ENCODE peak calls at places on chromosomes 5 and 9, in ten cellular contexts. W is activated T-cell treated with anti-CD3 and anti-CD28 coated beads, Interleukin-2, amount 50 U/mL, for 72 hours; F is mesendoderm; I is mucosa of descending colon; U is PC-9; O is right lobe of liver; P is skeletal muscle cell; E is WTC11; X is sigmoid colon; Q is activated T-helper 2 cell treated with anti-CD3 and anti-CD28 coated beads, Interferon-gamma antibody, Interleukin-2, Interleukin-4, amounts not matched to agents 10 μg/mL and 5 μg/mL and 100 μg/mL, durations not matched to agents 14 hours and 24 hours and 36 hours. L is an unnamed sample.

GRCh38 chr5:116841734-116842133 is 267.1 kb upstream of the SEMA6A start:
- DNase-seq in X (no peak), W (no peak), Q (no peak), I (no peak), U (no peak), O (no peak), E (no peak), P (no peak), F (no peak), L (no peak)

GRCh38 chr5:141889282-141889871 is 11.2 kb upstream of the PCDH1 start:
- DNase-seq in O (no peak), U (no peak), P (no peak), Q (no peak), I (no peak), F (no peak), W (no peak), X (no peak), E (no peak), L (no peak)

GRCh38 chr5:72194846-72195245 is 87.6 kb downstream of the MAP1B start:
- DNase-seq in U (no peak), I (no peak), W (peak; percentile 71), F (no peak), E (no peak), Q (peak; percentile 21), P (no peak), O (no peak), X (no peak), L (peak; percentile 8)

GRCh38 chr9:93464876-93465275 is 11.5 kb upstream of the FAM120AOS start:
- DNase-seq in U (no peak), P (no peak), I (no peak), X (no peak), E (no peak), Q (no peak), W (no peak), O (no peak), F (peak; percentile 70), L (no peak)

GRCh38 chr9:115879451-115879850 is 274.1 kb upstream of the PAPPA start:
- DNase-seq in I (no peak), U (no peak), W (no peak), Q (no peak), O (no peak), P (no peak), F (no peak), X (no peak), E (no peak), L (no peak)

GRCh38 chr5:172442592-172442991 is 11.7 kb downstream of the SH3PXD2B start:
- DNase-seq in U (no peak), Q (no peak), E (no peak), X (no peak), F (no peak), I (no peak), P (no peak), W (no peak), O (no peak), L (no peak)

GRCh38 chr9:64057553-64057952 is 1227.5 kb downstream of the FOXD4L5 start:
- DNase-seq in P (no peak), U (no peak), O (no peak), F (no peak), E (no peak), W (no peak), X (no peak), Q (no peak), I (no peak), L (no peak)

GRCh38 chr5:10548418-10549122 is 15.3 kb upstream of the ANKRD33B start:
- DNase-seq in F (no peak), Q (no peak), O (no peak), U (no peak), I (no peak), X (peak; percentile 27), W (no peak), E (no peak), P (no peak), L (no peak)

GRCh38 chr9:106403081-106403480 is 459.9 kb upstream of the ZNF462 start:
- DNase-seq in X (no peak), P (peak; percentile 12), W (no peak), E (no peak), O (no peak), I (no peak), Q (no peak), F (peak; percentile 52), U (peak; percentile 19), L (no peak)

GRCh38 chr5:54645888-54646284 is 128.3 kb downstream of the SNX18 start:
- DNase-seq in X (no peak), Q (no peak), I (no peak), W (no peak), E (no peak), O (no peak), P (no peak), U (no peak), F (no peak), L (no peak)

GRCh38 chr9:117188394-117188793 is 226.5 kb downstream of the ASTN2 start:
- DNase-seq in O (no peak), I (no peak), F (no peak), E (no peak), X (no peak), P (no peak), W (no peak), U (no peak), Q (no peak), L (no peak)

GRCh38 chr5:106408141-106408540 is 1262.6 kb downstream of the EFNA5 start:
- DNase-seq in O (no peak), P (no peak), F (no peak), U (no peak), Q (no peak), W (no peak), X (no peak), I (no peak), E (no peak), L (no peak)

GRCh38 chr9:97568461-97569275 is 64.5 kb downstream of the TSTD2 start:
- DNase-seq in O (peak; percentile 4), W (no peak), I (no peak), U (no peak), E (no peak), P (no peak), Q (no peak), X (no peak), F (no peak), L (no peak)

GRCh38 chr5:135140805-135141204 is 106.8 kb upstream of the PITX1 start:
- DNase-seq in P (peak; percentile 38), X (peak; percentile 74), W (no peak), F (no peak), I (peak; percentile 55), Q (no peak), O (no peak), U (peak; percentile 76), E (no peak), L (no peak)

GRCh38 chr9:89005323-89005722 is 14.1 kb downstream of the S1PR3 start:
- DNase-seq in E (no peak), X (no peak), Q (no peak), W (no peak), U (no peak), O (no peak), F (no peak), I (no peak), P (no peak), L (no peak)

GRCh38 chr5:127568166-127568565 is 50.7 kb downstream of the PRRC1 start:
- DNase-seq in E (no peak), X (no peak), O (no peak), F (no peak), I (no peak), Q (no peak), W (no peak), U (no peak), P (no peak), L (no peak)

GRCh38 chr9:131833906-131834305 is 94.0 kb upstream of the RAPGEF1 start:
- DNase-seq in P (no peak), F (no peak), E (no peak), W (no peak), O (no peak), U (no peak), Q (no peak), I (no peak), X (no peak), L (no peak)

GRCh38 chr5:179834120-179834519 is 13.4 kb downstream of the SQSTM1 start:
- DNase-seq in I (no peak), F (no peak), U (no peak), E (no peak), Q (no peak), X (no peak), W (no peak), P (no peak), O (no peak), L (no peak)

GRCh38 chr9:122053951-122054350 is 39.2 kb downstream of the TTLL11 start:
- DNase-seq in I (no peak), E (no peak), O (no peak), X (no peak), U (no peak), W (no peak), F (no peak), P (no peak), Q (no peak), L (no peak)

GRCh38 chr9:3576358-3576757 is 50.6 kb upstream of the RFX3 start:
- DNase-seq in P (no peak), E (no peak), X (no peak), U (no peak), O (no peak), I (no peak), W (no peak), Q (no peak), F (no peak), L (no peak)

GRCh38 chr9:16542290-16542689 is 328.2 kb downstream of the BNC2 start:
- DNase-seq in I (no peak), F (no peak), W (no peak), X (no peak), P (no peak), O (no peak), Q (no peak), U (no peak), E (no peak), L (no peak)

GRCh38 chr9:136596630-136597031 is 50.8 kb upstream of the NOTCH1 start:
- DNase-seq in F (no peak), I (peak; percentile 46), W (no peak), U (no peak), P (no peak), O (no peak), Q (no peak), X (no peak), E (no peak), L (no peak)

GRCh38 chr9:73613092-73613701 is 461.5 kb downstream of the ANXA1 start:
- DNase-seq in W (no peak), Q (no peak), X (no peak), U (no peak), E (no peak), O (no peak), F (peak; percentile 1), P (peak; percentile 4), I (no peak), L (no peak)

GRCh38 chr5:38547257-38547656 is 9.2 kb downstream of the LIFR start:
- DNase-seq in O (no peak), P (no peak), E (no peak), U (no peak), I (no peak), X (no peak), W (no peak), Q (no peak), F (no peak), L (no peak)

GRCh38 chr9:81377310-81377709 is 312.0 kb downstream of the TLE1 start:
- DNase-seq in E (no peak), W (no peak), I (no peak), Q (no peak), X (no peak), O (no peak), P (no peak), F (no peak), U (no peak), L (no peak)

GRCh38 chr5:22242532-22242931 is 610.6 kb downstream of the CDH12 start:
- DNase-seq in O (no peak), E (peak; percentile 25), U (no peak), I (no peak), P (no peak), F (peak; percentile 58), W (no peak), X (no peak), Q (no peak), L (no peak)

GRCh38 chr9:112777914-112778313 is 27.4 kb downstream of the SNX30 start:
- DNase-seq in F (no peak), U (no peak), P (no peak), W (peak; percentile 48), I (no peak), Q (no peak), E (no peak), X (no peak), O (no peak), L (no peak)

GRCh38 chr9:132514011-132514744 is 68.2 kb upstream of the BARHL1 start:
- DNase-seq in X (no peak), Q (no peak), O (no peak), U (no peak), W (no peak), E (no peak), F (no peak), P (no peak), I (no peak), L (no peak)

L was measured in germinal center.